ENCODE peak calls at places on chromosomes 13 and 19, in six cellular contexts. Z is AG04450, U is IMR-90, B is endodermal cell, V is HFF-Myc, E is esophagus muscularis mucosa. J is an unnamed sample.

GRCh38 chr19:42286349-42287016 is 15.4 kb upstream of the PRR19 start:
- DNase-seq in U (peak), Z (no peak), V (no peak), E (no peak), B (peak), J (no peak)

GRCh38 chr13:43908156-43909126 is 28.7 kb downstream of the LACC1 start:
- DNase-seq in V (peak), Z (peak), E (no peak), U (peak), B (no peak), J (no peak)

GRCh38 chr19:38440592-38440991 is 7.1 kb downstream of the RYR1 start:
- DNase-seq in B (no peak), Z (no peak), E (no peak), V (no peak), U (no peak), J (no peak)

GRCh38 chr19:14073925-14074838 is 1.6 kb downstream of the MISP3 start:
- DNase-seq in V (no peak), U (peak), Z (no peak), B (no peak), E (no peak), J (no peak)

GRCh38 chr13:113129921-113130750 is 7.5 kb downstream of the F10 start:
- DNase-seq in Z (no peak), V (no peak), U (no peak), E (no peak), B (peak), J (no peak)

GRCh38 chr19:18097993-18098890 is 664 bp downstream of the MAST3 start:
- DNase-seq in Z (no peak), U (no peak), B (no peak), E (no peak), V (no peak), J (no peak)

GRCh38 chr19:40629346-40629745 is 28.2 kb downstream of the LTBP4 start:
- DNase-seq in Z (no peak), B (no peak), U (no peak), V (no peak), E (no peak), J (no peak)

GRCh38 chr19:7862413-7862951 is 11.7 kb downstream of the PRR36 start:
- DNase-seq in U (peak), B (peak), Z (no peak), V (no peak), E (no peak), J (no peak)

GRCh38 chr13:33509642-33510229 is 224.2 kb upstream of the STARD13 start:
- DNase-seq in Z (no peak), E (peak), V (no peak), B (no peak), U (no peak), J (no peak)

GRCh38 chr13:23741879-23742510 is 147.2 kb downstream of the MIPEP start:
- DNase-seq in E (no peak), U (no peak), Z (no peak), B (peak), V (no peak), J (no peak)

GRCh38 chr13:111937763-111938375 is 129.1 kb upstream of the SOX1 start:
- DNase-seq in V (no peak), Z (no peak), B (peak), U (no peak), E (no peak), J (no peak)

GRCh38 chr19:19552811-19553210 is 14.7 kb downstream of the CILP2 start:
- DNase-seq in V (no peak), E (no peak), Z (no peak), B (peak), U (no peak), J (no peak)

GRCh38 chr19:43570174-43570791 is 5.0 kb downstream of the XRCC1 start:
- DNase-seq in U (no peak), B (no peak), E (no peak), V (no peak), Z (no peak), J (no peak)

GRCh38 chr13:39035204-39035603 is 2.7 kb downstream of the PROSER1 start:
- DNase-seq in Z (no peak), U (no peak), B (peak), V (no peak), E (no peak), J (no peak)

GRCh38 chr13:47594833-47595232 is 406.2 kb downstream of the SUCLA2 start:
- DNase-seq in U (peak), E (no peak), B (peak), Z (no peak), V (no peak), J (no peak)

GRCh38 chr19:6610934-6611370 is 20.0 kb upstream of the CD70 start:
- DNase-seq in U (peak), Z (no peak), V (peak), E (no peak), B (no peak), J (peak)

GRCh38 chr19:30559446-30559845 is 187.3 kb downstream of the ZNF536 start:
- DNase-seq in U (no peak), V (no peak), Z (no peak), E (no peak), B (no peak), J (no peak)

GRCh38 chr19:20928371-20928770 is 5.3 kb downstream of the ZNF85 start:
- DNase-seq in Z (peak), B (peak), U (peak), V (peak), E (no peak), J (no peak)

GRCh38 chr19:38055040-38055439 is 148.0 kb downstream of the SIPA1L3 start:
- DNase-seq in Z (no peak), V (no peak), U (no peak), E (no peak), B (peak), J (no peak)

GRCh38 chr13:33015791-33016323 is 366 bp upstream of the KL start:
- DNase-seq in U (no peak), V (no peak), Z (no peak), B (peak), E (no peak), J (no peak)

GRCh38 chr13:113837554-113838355 is 26.1 kb downstream of the GAS6 start:
- DNase-seq in V (peak), Z (peak), U (peak), E (peak), B (peak), J (peak)

GRCh38 chr19:42184401-42184861 is 33.0 kb downstream of the DEDD2 start:
- DNase-seq in U (peak), B (peak), Z (peak), V (peak), E (no peak), J (peak)

GRCh38 chr13:29920018-29920643 is 69.7 kb upstream of the UBL3 start:
- DNase-seq in E (no peak), U (no peak), V (no peak), Z (no peak), B (no peak), J (no peak)

GRCh38 chr19:18437481-18438330 is at the start of gene ISYNA1:
- DNase-seq in E (no peak), U (peak), B (peak), V (no peak), Z (no peak), J (no peak)

GRCh38 chr19:17889609-17890214 is 18.0 kb downstream of the SLC5A5 start:
- DNase-seq in U (peak), Z (no peak), B (peak), E (no peak), V (no peak), J (no peak)

GRCh38 chr19:47270408-47270807 is 4.3 kb upstream of the INAFM1 start:
- DNase-seq in V (no peak), U (no peak), B (no peak), Z (no peak), E (no peak), J (no peak)

GRCh38 chr13:38430761-38431160 is 81.1 kb downstream of the UFM1 start:
- DNase-seq in Z (no peak), B (no peak), V (no peak), U (no peak), E (no peak), J (no peak)

GRCh38 chr13:73870970-73871935 is 263.0 kb downstream of the KLF12 start:
- DNase-seq in B (peak), E (no peak), U (peak), Z (peak), V (no peak), J (peak)

GRCh38 chr13:51286135-51287002 is 53.1 kb upstream of the SERPINE3 start:
- DNase-seq in B (peak), Z (peak), V (peak), E (peak), U (peak), J (peak)

GRCh38 chr19:7921955-7922840 is 2.1 kb downstream of the SNAPC2 start:
- DNase-seq in E (no peak), U (no peak), B (no peak), Z (no peak), V (no peak), J (no peak)

GRCh38 chr19:44757735-44758505 is 9.4 kb downstream of the BCL3 start:
- DNase-seq in U (peak), B (peak), V (no peak), E (no peak), Z (no peak), J (no peak)

GRCh38 chr19:52725528-52725961 is 9.3 kb downstream of the ZNF611 start:
- DNase-seq in E (no peak), V (no peak), B (no peak), U (no peak), Z (no peak), J (no peak)

GRCh38 chr19:16033136-16033530 is 43.2 kb upstream of the TPM4 start:
- DNase-seq in Z (no peak), V (no peak), U (no peak), B (no peak), E (no peak), J (no peak)

GRCh38 chr13:110855363-110855762 is 59.5 kb downstream of the ANKRD10 start:
- DNase-seq in B (peak), Z (no peak), E (no peak), V (no peak), U (no peak), J (no peak)

DNA sequence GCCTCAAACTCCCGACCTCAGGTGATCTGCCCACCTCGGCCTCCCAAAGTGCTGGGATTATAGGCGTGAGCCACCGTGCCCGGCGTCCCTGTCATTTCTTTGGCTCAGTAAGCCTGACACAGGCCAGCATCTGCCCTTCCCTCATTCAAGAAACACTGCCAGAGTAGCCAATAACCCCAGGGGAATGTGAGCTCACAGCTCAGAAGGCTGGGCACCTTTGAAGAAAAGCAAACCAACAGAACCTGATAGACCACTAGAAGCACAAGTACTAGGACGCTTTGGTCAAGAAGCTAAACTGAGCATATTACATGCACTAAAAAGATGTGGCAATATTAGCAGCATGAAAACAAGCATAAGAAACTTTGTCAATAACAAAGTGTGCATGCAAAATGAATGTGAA is 14.2 kb downstream of the SIGLEC5 start:
- DNase-seq in V (no peak), E (no peak), U (no peak), B (no peak), Z (no peak), J (no peak)
- TF ChIP-seq CTCF in V (no peak), E (no peak), U (no peak), B (no peak), Z (no peak), J (no peak)

DNA sequence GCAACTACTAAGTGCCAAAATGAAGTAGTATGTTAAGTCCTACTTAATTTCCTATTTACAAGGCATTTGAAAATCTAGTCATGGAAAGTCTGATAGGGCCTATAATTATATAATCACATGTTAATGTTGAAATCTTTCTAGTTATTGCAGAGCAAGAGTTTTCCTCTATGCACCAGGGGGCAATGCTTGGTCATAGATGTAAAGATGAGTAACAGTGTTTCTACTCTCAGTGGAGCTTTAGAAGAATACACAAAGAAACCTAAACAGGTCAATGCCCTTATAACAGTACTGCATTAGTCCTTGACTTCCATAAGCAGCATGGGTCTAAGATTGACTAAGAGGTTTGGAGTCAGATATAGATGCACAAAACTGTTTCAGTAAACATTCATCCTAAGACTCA is 218.7 kb downstream of the KCTD12 start:
- DNase-seq in B (no peak), Z (peak), E (no peak), U (peak), V (no peak), J (peak)
- TF ChIP-seq CTCF in B (peak), Z (peak), E (peak), U (peak), V (peak), J (peak)

GRCh38 chr19:2207991-2208860 is 27.9 kb downstream of the PLEKHJ1 start:
- DNase-seq in E (no peak), V (peak), Z (no peak), B (peak), U (peak), J (peak)
- TF ChIP-seq CTCF in E (no peak), V (peak), Z (peak), B (peak), U (peak), J (peak)

GRCh38 chr19:49064768-49065611 is at the start of gene NTF4:
- DNase-seq in U (no peak), Z (no peak), E (no peak), V (no peak), B (peak), J (no peak)
- TF ChIP-seq CTCF in U (no peak), Z (no peak), E (no peak), V (no peak), B (peak), J (no peak)